ENCODE peak calls at places on chromosomes 7 and 10, in nine cellular contexts. V is stimulated activated CD4-positive, alpha-beta T cell treated with anti-CD3 and anti-CD28 coated beads, TNF-alpha, amount 100 ng/mL, for 4 hours; T is Calu3; L is LoVo; X is NCI-H1105 treated with DMSO at 0.1 percent for 48 hours; C is stimulated activated CD8-positive, alpha-beta memory T cell treated with anti-CD3 and anti-CD28 coated beads, Interleukin-7, amount 100 ng/mL, for 1 hour; Z is HT1080; S is GM03348; P is activated gamma-delta T cell. J is an unnamed sample.

GRCh38 chr7:118855290-118855689 is 630.8 kb downstream of the ANKRD7 start:
- DNase-seq in Z (no peak), C (no peak), V (no peak), T (no peak), P (no peak), L (no peak), X (peak; percentile 43), S (no peak), J (no peak)

GRCh38 chr7:105723582-105723981 is 142.3 kb upstream of the EFCAB10 start:
- DNase-seq in P (no peak), V (no peak), T (no peak), C (no peak), X (peak; percentile 27), S (no peak), L (no peak), Z (no peak), J (no peak)

GRCh38 chr7:76292206-76292573 is 10.3 kb upstream of the HSPB1 start:
- DNase-seq in T (no peak), L (no peak), S (no peak), Z (no peak), V (no peak), C (no peak), P (no peak), X (no peak), J (no peak)

GRCh38 chr10:42938351-42938750 is 138.5 kb upstream of the RET start:
- DNase-seq in L (no peak), Z (no peak), S (no peak), X (no peak), P (no peak), V (no peak), C (no peak), T (no peak), J (no peak)

GRCh38 chr7:45911311-45911710 is 9.8 kb downstream of the IGFBP3 start:
- DNase-seq in P (no peak), C (no peak), X (no peak), T (no peak), V (no peak), L (no peak), Z (no peak), S (no peak), J (no peak)

GRCh38 chr10:22226599-22226998 is 8.8 kb upstream of the EBLN1 start:
- DNase-seq in T (no peak), V (no peak), L (no peak), X (no peak), Z (no peak), C (no peak), P (no peak), S (no peak), J (no peak)

GRCh38 chr7:87395442-87396020 is 50.1 kb downstream of the CROT start:
- DNase-seq in L (no peak), P (no peak), X (no peak), C (no peak), T (no peak), Z (no peak), V (no peak), S (no peak), J (no peak)

GRCh38 chr7:17029150-17029549 is 147.4 kb upstream of the AGR3 start:
- DNase-seq in S (no peak), X (no peak), C (no peak), V (no peak), P (no peak), L (no peak), T (no peak), Z (no peak), J (no peak)

GRCh38 chr7:78017621-78018100 is 219.1 kb downstream of the PHTF2 start:
- DNase-seq in C (no peak), L (no peak), Z (no peak), X (no peak), V (no peak), P (no peak), S (no peak), T (no peak), J (no peak)

GRCh38 chr7:135536160-135536559 is 21.6 kb upstream of the NUP205 start:
- DNase-seq in X (no peak), S (peak; percentile 21), P (no peak), C (no peak), T (no peak), L (no peak), Z (peak; percentile 8), V (no peak), J (no peak)

GRCh38 chr7:122602800-122603199 is 96.1 kb downstream of the RNF133 start:
- DNase-seq in C (no peak), X (peak; percentile 47), P (no peak), L (no peak), Z (no peak), V (no peak), S (no peak), T (no peak), J (no peak)

GRCh38 chr10:24344279-24344678 is 135.3 kb downstream of the KIAA1217 start:
- DNase-seq in T (peak; percentile 34), S (peak; percentile 83), V (no peak), L (no peak), Z (peak; percentile 93), P (no peak), C (no peak), X (no peak), J (no peak)

GRCh38 chr10:114206902-114207301 is 27.7 kb downstream of the TDRD1 start:
- DNase-seq in S (no peak), L (peak; percentile 44), X (no peak), T (no peak), P (no peak), V (no peak), Z (no peak), C (no peak), J (no peak)